ENCODE peak calls at places on chromosomes 1 and 21, in ten cellular contexts. F is stimulated activated CD8-positive, alpha-beta memory T cell treated with anti-CD3 and anti-CD28 coated beads, Interleukin-15, amount 100 ng/mL, for 24 hours; Z is omental fat pad; K is NCI-H82; W is trophoblast cell; G is GOT3; T is stimulated activated naive B cell treated with anti-CD40 and anti-IgM and Interleukin-4, amounts not matched to agents 10 μg/mL and 1 μg/mL and 100 μg/mL, for 72 hours; V is activated CD4-positive, alpha-beta T cell treated with anti-CD3 and anti-CD28 coated beads, Interleukin-2, amount 50 U/mL, for 24 hours; Q is A172; D is OCI-LY7. O is an unnamed sample.

GRCh38 chr1:31152181-31152768 is 86.8 kb upstream of the PUM1 start:
- DNase-seq in T (no peak), Q (peak), D (peak), V (no peak), K (peak), F (no peak), Z (no peak), G (peak), W (peak), O (peak)

GRCh38 chr1:228735871-228736586 is 750 bp downstream of the RHOU start:
- DNase-seq in D (no peak), G (no peak), F (no peak), K (peak), Z (no peak), Q (no peak), T (no peak), V (no peak), W (peak), O (no peak)

GRCh38 chr21:39676054-39676771 is 63.5 kb downstream of the B3GALT5 start:
- DNase-seq in W (no peak), Q (no peak), G (no peak), K (no peak), T (no peak), F (no peak), Z (no peak), V (no peak), D (no peak), O (no peak)

GRCh38 chr1:112927462-112927971 is 28.5 kb downstream of the SLC16A1 start:
- DNase-seq in D (no peak), Z (no peak), F (no peak), G (no peak), W (no peak), V (no peak), T (no peak), Q (no peak), K (no peak), O (no peak)

GRCh38 chr1:117268926-117269378 is 58.2 kb upstream of the VTCN1 start:
- DNase-seq in T (no peak), G (no peak), F (no peak), W (peak), Z (no peak), D (no peak), K (no peak), V (no peak), Q (no peak), O (no peak)

GRCh38 chr1:1084028-1084371 is 9.9 kb upstream of the RNF223 start:
- DNase-seq in K (no peak), V (no peak), T (no peak), W (no peak), Q (no peak), Z (no peak), F (no peak), D (no peak), G (no peak), O (no peak)

GRCh38 chr21:40215941-40216340 is 348.7 kb downstream of the PCP4 start:
- DNase-seq in W (no peak), D (no peak), V (no peak), Z (no peak), K (no peak), G (no peak), Q (no peak), F (no peak), T (no peak), O (no peak)

GRCh38 chr1:237938553-237938952 is 47.8 kb upstream of the ZP4 start:
- DNase-seq in F (no peak), W (peak), K (peak), T (no peak), Z (no peak), V (no peak), D (no peak), G (no peak), Q (peak), O (no peak)

GRCh38 chr1:230842801-230843200 is 25.5 kb downstream of the C1orf198 start:
- DNase-seq in V (no peak), Q (no peak), Z (no peak), T (no peak), W (peak), G (no peak), F (no peak), D (no peak), K (no peak), O (no peak)

GRCh38 chr1:155636397-155637153 is 26.6 kb downstream of the MSTO1 start:
- DNase-seq in G (no peak), F (no peak), D (no peak), T (no peak), K (no peak), V (no peak), Q (no peak), Z (no peak), W (no peak), O (no peak)

GRCh38 chr21:35920428-35920827 is 139.9 kb downstream of the SETD4 start:
- DNase-seq in Z (no peak), T (no peak), G (no peak), D (no peak), W (no peak), V (no peak), F (no peak), Q (no peak), K (no peak), O (no peak)

GRCh38 chr1:64320470-64320869 is 117.0 kb downstream of the UBE2U start:
- DNase-seq in F (no peak), D (no peak), T (no peak), K (peak), G (no peak), Z (no peak), V (no peak), Q (no peak), W (no peak), O (no peak)

GRCh38 chr21:34022557-34023335 is 50.6 kb upstream of the MRPS6 start:
- DNase-seq in V (peak), W (no peak), Z (no peak), F (no peak), T (peak), Q (peak), G (no peak), K (no peak), D (peak), O (no peak)

GRCh38 chr1:30809514-30810263 is 52.1 kb upstream of the LAPTM5 start:
- DNase-seq in Q (peak), W (no peak), V (no peak), F (no peak), K (no peak), T (no peak), D (no peak), Z (no peak), G (no peak), O (peak)

GRCh38 chr1:203628997-203629508 is 2.4 kb downstream of the ATP2B4 start:
- DNase-seq in W (peak), K (no peak), Z (no peak), Q (no peak), V (no peak), F (no peak), T (no peak), G (no peak), D (peak), O (no peak)

GRCh38 chr1:56060901-56061300 is 518.5 kb downstream of the PLPP3 start:
- DNase-seq in F (no peak), K (no peak), Q (no peak), D (no peak), V (no peak), W (no peak), G (no peak), Z (no peak), T (no peak), O (no peak)

GRCh38 chr1:91697322-91698260 is 188.4 kb downstream of the TGFBR3 start:
- DNase-seq in Q (no peak), V (peak), D (no peak), G (no peak), W (no peak), Z (no peak), T (no peak), K (no peak), F (no peak), O (peak)

GRCh38 chr1:205547932-205548827 is 43.7 kb downstream of the CDK18 start:
- DNase-seq in Z (no peak), T (no peak), W (no peak), V (no peak), F (no peak), K (no peak), D (no peak), G (no peak), Q (no peak), O (no peak)

GRCh38 chr1:165456861-165457260 is 11.9 kb upstream of the RXRG start:
- DNase-seq in K (peak), V (no peak), T (no peak), W (no peak), G (no peak), Z (no peak), D (no peak), F (no peak), Q (no peak), O (no peak)

GRCh38 chr1:207901041-207901653 is 9.8 kb downstream of the CD34 start:
- DNase-seq in F (no peak), Q (no peak), K (no peak), V (no peak), D (no peak), T (no peak), G (no peak), Z (no peak), W (no peak), O (no peak)

GRCh38 chr1:172719066-172719627 is 60.2 kb downstream of the FASLG start:
- DNase-seq in W (no peak), G (no peak), F (no peak), V (no peak), K (no peak), Q (no peak), T (no peak), Z (no peak), D (no peak), O (peak)

GRCh38 chr1:225868631-225869330 is 13.4 kb downstream of the TMEM63A start:
- DNase-seq in K (peak), T (no peak), F (no peak), V (no peak), G (no peak), D (no peak), Z (no peak), W (no peak), Q (no peak), O (no peak)

GRCh38 chr1:94332952-94333351 is 85.2 kb upstream of the ABCD3 start:
- DNase-seq in Z (no peak), F (no peak), G (no peak), K (no peak), T (no peak), D (no peak), Q (peak), V (no peak), W (no peak), O (no peak)

GRCh38 chr1:36322786-36323635 is 434 bp downstream of the EVA1B start:
- DNase-seq in Z (no peak), W (peak), F (peak), T (no peak), D (no peak), V (no peak), G (no peak), K (no peak), Q (no peak), O (no peak)

GRCh38 chr1:223007250-223007649 is 135.8 kb downstream of the TLR5 start:
- DNase-seq in Z (no peak), G (no peak), V (no peak), F (no peak), K (no peak), W (peak), Q (no peak), D (no peak), T (no peak), O (no peak)

GRCh38 chr1:95034506-95034905 is 38.2 kb downstream of the ALG14 start:
- DNase-seq in F (no peak), K (no peak), D (no peak), W (no peak), G (no peak), Z (no peak), T (no peak), Q (no peak), V (no peak), O (no peak)

GRCh38 chr1:198660341-198661056 is 21.7 kb downstream of the PTPRC start:
- DNase-seq in V (no peak), D (no peak), F (no peak), Z (no peak), Q (no peak), G (no peak), K (no peak), W (no peak), T (no peak), O (no peak)

GRCh38 chr1:153860285-153860684 is 62.5 kb downstream of the GATAD2B start:
- DNase-seq in K (no peak), T (no peak), F (no peak), W (peak), D (no peak), Q (no peak), Z (no peak), G (no peak), V (no peak), O (no peak)

GRCh38 chr1:116762281-116762680 is 8.1 kb downstream of the CD2 start:
- DNase-seq in K (no peak), Z (no peak), D (no peak), V (no peak), Q (no peak), W (no peak), G (no peak), T (no peak), F (no peak), O (no peak)

GRCh38 chr1:160971618-160972056 is 17.0 kb upstream of the ITLN2 start:
- DNase-seq in G (no peak), Q (no peak), V (peak), F (no peak), W (no peak), K (no peak), Z (no peak), T (peak), D (no peak), O (no peak)

GRCh38 chr21:42389449-42389835 is 6.4 kb downstream of the TMPRSS3 start:
- DNase-seq in V (no peak), F (no peak), T (no peak), Z (no peak), D (no peak), Q (no peak), K (no peak), W (no peak), G (no peak), O (no peak)

O was measured in NCI-H226.